ENCODE peak calls at places on chromosomes 1 and 21, in six cellular contexts. I is GM23248, U is PC-3, M is SK-N-SH, R is neural progenitor cell, H is HCT116. O is an unnamed sample.

GRCh38 chr1:180290265-180291001 is 60.4 kb downstream of the LHX4 start:
- DNase-seq in H (no peak), M (no peak), U (no peak), I (no peak), R (no peak), O (no peak)

GRCh38 chr21:31630062-31630711 is 29.3 kb upstream of the SOD1 start:
- DNase-seq in H (peak; percentile 75), R (no peak), M (no peak), U (peak; percentile 99), I (peak; percentile 30), O (no peak)

GRCh38 chr1:152533327-152533938 is 19.2 kb downstream of the CRCT1 start:
- DNase-seq in M (peak; percentile 45), H (peak; percentile 56), I (peak; percentile 66), R (no peak), U (peak; percentile 87), O (peak; percentile 56)

GRCh38 chr1:94282143-94282711 is 44.8 kb upstream of the ARHGAP29 start:
- DNase-seq in U (no peak), H (no peak), M (no peak), R (no peak), I (no peak), O (no peak)

GRCh38 chr1:119626841-119627240 is 21.2 kb downstream of the ZNF697 start:
- DNase-seq in I (peak; percentile 50), M (no peak), H (no peak), R (no peak), U (no peak), O (no peak)

GRCh38 chr21:41425954-41426655 is at the start of gene MX1:
- DNase-seq in M (peak; percentile 41), R (peak; percentile 52), I (peak; percentile 58), U (peak; percentile 55), H (no peak), O (peak; percentile 98)

GRCh38 chr21:44870748-44871495 is 2.6 kb downstream of the PTTG1IP start:
- DNase-seq in R (no peak), I (no peak), H (peak; percentile 21), U (peak; percentile 78), M (no peak), O (no peak)

GRCh38 chr1:206122686-206123085 is 5.5 kb upstream of the AVPR1B start:
- DNase-seq in M (no peak), I (no peak), U (no peak), H (no peak), R (no peak), O (no peak)

GRCh38 chr21:35020446-35020845 is 28.7 kb downstream of the RUNX1 start:
- DNase-seq in I (no peak), M (no peak), R (no peak), H (no peak), U (no peak), O (no peak)

GRCh38 chr1:226497276-226497833 is 51.2 kb upstream of the STUM start:
- DNase-seq in M (no peak), R (no peak), U (peak; percentile 25), H (no peak), I (no peak), O (no peak)

GRCh38 chr1:40182956-40183710 is 21.9 kb downstream of the RLF start:
- DNase-seq in R (peak; percentile 47), H (peak; percentile 12), U (peak; percentile 59), I (peak; percentile 56), M (no peak), O (no peak)

GRCh38 chr1:210558302-210558701 is 229.6 kb downstream of the HHAT start:
- DNase-seq in U (no peak), R (no peak), M (peak; percentile 44), I (no peak), H (no peak), O (no peak)

GRCh38 chr1:36137226-36137625 is 12.1 kb downstream of the TRAPPC3 start:
- DNase-seq in R (no peak), H (no peak), M (no peak), I (no peak), U (no peak), O (no peak)

GRCh38 chr1:247407180-247407616 is 8.8 kb upstream of the NLRP3 start:
- DNase-seq in R (no peak), M (no peak), U (peak; percentile 68), H (no peak), I (peak; percentile 25), O (no peak)

GRCh38 chr1:84720275-84720780 is 30.1 kb upstream of the SSX2IP start:
- DNase-seq in R (no peak), M (no peak), H (no peak), I (no peak), U (no peak), O (peak; percentile 61)

GRCh38 chr1:214029796-214030195 is 42.0 kb downstream of the PROX1 start:
- DNase-seq in H (no peak), I (peak; percentile 6), U (no peak), R (peak; percentile 87), M (no peak), O (no peak)

GRCh38 chr1:28577738-28578536 is 14.1 kb upstream of the RAB42 start:
- DNase-seq in H (no peak), M (no peak), R (no peak), I (no peak), U (no peak), O (peak; percentile 30)

GRCh38 chr1:54803761-54804470 is 2.8 kb upstream of the TTC22 start:
- DNase-seq in I (peak; percentile 48), R (no peak), H (no peak), U (no peak), M (no peak), O (no peak)

GRCh38 chr1:8423702-8424538 is 106.0 kb downstream of the SLC45A1 start:
- DNase-seq in R (peak; percentile 90), U (peak; percentile 61), M (peak; percentile 93), H (peak; percentile 36), I (peak; percentile 78), O (no peak)

GRCh38 chr1:21553116-21553926 is 44.1 kb downstream of the ALPL start:
- DNase-seq in R (no peak), M (no peak), H (no peak), U (peak; percentile 6), I (peak; percentile 74), O (no peak)

GRCh38 chr1:53572061-53572801 is 113.0 kb downstream of the DMRTB1 start:
- DNase-seq in U (peak; percentile 71), H (peak; percentile 15), I (peak; percentile 82), M (peak; percentile 84), R (peak; percentile 70), O (no peak)

GRCh38 chr1:167566766-167567165 is 13.2 kb upstream of the CREG1 start:
- DNase-seq in I (no peak), R (no peak), M (no peak), U (no peak), H (no peak), O (no peak)

GRCh38 chr21:14758849-14759248 is 212.7 kb upstream of the SAMSN1 start:
- DNase-seq in R (no peak), H (no peak), I (no peak), M (no peak), U (no peak), O (no peak)

GRCh38 chr1:101365881-101366280 is 129.1 kb downstream of the S1PR1 start:
- DNase-seq in H (no peak), U (no peak), M (no peak), R (no peak), I (peak; percentile 7), O (no peak)

GRCh38 chr1:101363891-101364318 is 127.1 kb downstream of the S1PR1 start:
- DNase-seq in H (no peak), M (no peak), R (no peak), I (no peak), U (no peak), O (no peak)

GRCh38 chr1:101365186-101365585 is 128.4 kb downstream of the S1PR1 start:
- DNase-seq in M (no peak), R (no peak), U (no peak), H (no peak), I (peak; percentile 62), O (no peak)

GRCh38 chr1:101364370-101365120 is 127.7 kb downstream of the S1PR1 start:
- DNase-seq in H (no peak), U (no peak), M (no peak), I (peak; percentile 20), R (no peak), O (no peak)

GRCh38 chr1:101366513-101367215 is 129.8 kb downstream of the S1PR1 start:
- DNase-seq in M (no peak), H (no peak), U (peak; percentile 37), R (no peak), I (peak; percentile 83), O (no peak)
- TF ChIP-seq EZH2phosphoT487 in M (no peak), H (no peak), U (no peak), R (no peak), I (no peak), O (no peak)

DNA sequence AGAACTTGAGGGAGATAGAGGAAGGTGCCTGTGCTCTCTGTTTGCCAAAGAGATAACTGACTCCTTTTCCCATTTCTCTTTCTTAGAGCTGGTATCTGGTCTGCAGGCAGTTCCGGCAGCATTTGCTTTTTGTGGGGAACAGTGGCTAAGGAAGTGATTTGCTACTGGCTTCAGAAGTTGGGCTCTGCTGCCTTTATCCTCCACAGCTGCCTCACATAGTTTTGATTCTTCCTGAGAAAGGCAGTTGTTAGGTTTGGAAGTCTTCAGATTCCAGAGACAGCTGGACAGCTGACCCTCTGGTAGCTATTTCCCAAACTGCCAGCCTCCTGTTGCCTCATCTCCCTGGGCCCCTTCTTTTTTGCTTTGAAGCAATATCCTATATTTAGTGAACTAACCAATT is 62.6 kb upstream of the MACF1 start:
- DNase-seq in I (peak; percentile 42), H (no peak), M (no peak), R (peak; percentile 84), U (no peak), O (no peak)
- H3K9ac ChIP-seq in I (no peak overlapping the region), H (no peak overlapping the region), M (no peak overlapping the region), R (peak overlapping the region; percentile 50), U (no peak overlapping the region), O (no peak overlapping the region)

DNA sequence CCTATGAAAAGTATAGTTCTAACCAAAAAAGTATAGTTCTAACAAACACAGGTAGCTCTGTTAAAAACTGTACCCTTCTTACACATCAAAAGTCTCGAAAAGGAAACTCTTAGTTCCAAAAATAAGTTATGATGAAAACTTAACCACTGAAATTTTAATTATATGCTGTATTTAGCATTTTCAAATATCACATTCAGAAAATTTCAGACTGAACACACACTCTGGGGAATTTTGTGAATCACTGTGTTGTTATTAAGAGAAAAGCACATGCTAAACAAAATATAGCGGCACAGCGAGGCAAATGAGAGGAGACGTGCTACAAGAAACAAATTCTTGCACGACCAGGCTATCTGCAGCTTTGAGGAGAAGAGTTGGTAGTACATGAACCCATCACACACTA is 30.4 kb downstream of the VAV3 start:
- DNase-seq in R (no peak), I (peak; percentile 13), H (no peak), U (no peak), M (no peak), O (peak; percentile 45)
- TF ChIP-seq EZH2phosphoT487 in R (no peak), I (no peak), H (no peak), U (no peak), M (no peak), O (no peak)

GRCh38 chr1:150925080-150925479 is 1.1 kb upstream of the SETDB1 start:
- DNase-seq in I (no peak), R (no peak), H (no peak), M (no peak), U (peak; percentile 15), O (peak; percentile 28)

GRCh38 chr1:150927629-150928028 is 1.5 kb downstream of the SETDB1 start:
- DNase-seq in R (no peak), M (no peak), H (no peak), U (no peak), I (no peak), O (no peak)

GRCh38 chr1:150926094-150926741 is at the start of gene SETDB1:
- DNase-seq in R (peak; percentile 95), I (peak; percentile 98), U (peak; percentile 99), H (peak; percentile 95), M (peak; percentile 92), O (peak; percentile 100)

GRCh38 chr1:150917387-150917786 is 8.8 kb upstream of the SETDB1 start:
- DNase-seq in I (no peak), H (no peak), R (no peak), M (no peak), U (no peak), O (no peak)

GRCh38 chr1:150922519-150922975 is 3.6 kb upstream of the SETDB1 start:
- DNase-seq in I (peak; percentile 96), H (peak; percentile 72), R (peak; percentile 82), U (peak; percentile 97), M (peak; percentile 74), O (peak; percentile 91)
- H3K9ac ChIP-seq in I (no peak overlapping the region), H (no peak overlapping the region), R (no peak overlapping the region), U (no peak overlapping the region), M (no peak overlapping the region), O (no peak overlapping the region)